ENCODE peak calls at places on chromosomes 12 and 14, in seven cellular contexts. One of them, this sample, is unnamed.

GRCh38 chr14:94306047-94306978 is 13.2 kb upstream of the SERPINA10 start:
- DNase-seq in activated T-cell treated with anti-CD3 and anti-CD28 coated beads for 1 hour: no peak
- DNase-seq in dermis microvascular lymphatic vessel endothelial cell: no peak
- DNase-seq in NCI-H1092 treated with DMSO at 0.1 percent for 48 hours: no peak
- DNase-seq in upper lobe of right lung: no peak
- DNase-seq in caudate nucleus: no peak
- DNase-seq in AG10803: no peak
- DNase-seq in this sample: no peak

GRCh38 chr12:90152897-90153624 is 444.4 kb upstream of the ATP2B1 start:
- DNase-seq in activated T-cell treated with anti-CD3 and anti-CD28 coated beads for 1 hour: no peak
- DNase-seq in upper lobe of right lung: no peak
- DNase-seq in NCI-H1092 treated with DMSO at 0.1 percent for 48 hours: no peak
- DNase-seq in dermis microvascular lymphatic vessel endothelial cell: no peak
- DNase-seq in AG10803: peak; percentile 1
- DNase-seq in caudate nucleus: no peak
- DNase-seq in this sample: no peak

GRCh38 chr12:49515266-49515665 is 23.6 kb upstream of the KCNH3 start:
- DNase-seq in upper lobe of right lung: no peak
- DNase-seq in dermis microvascular lymphatic vessel endothelial cell: peak; percentile 88
- DNase-seq in AG10803: peak; percentile 68
- DNase-seq in activated T-cell treated with anti-CD3 and anti-CD28 coated beads for 1 hour: no peak
- DNase-seq in NCI-H1092 treated with DMSO at 0.1 percent for 48 hours: no peak
- DNase-seq in caudate nucleus: no peak
- DNase-seq in this sample: no peak

GRCh38 chr12:12606793-12607589 is 4.7 kb upstream of the CREBL2 start:
- DNase-seq in upper lobe of right lung: no peak
- DNase-seq in NCI-H1092 treated with DMSO at 0.1 percent for 48 hours: no peak
- DNase-seq in AG10803: peak; percentile 40
- DNase-seq in dermis microvascular lymphatic vessel endothelial cell: no peak
- DNase-seq in caudate nucleus: peak; percentile 27
- DNase-seq in activated T-cell treated with anti-CD3 and anti-CD28 coated beads for 1 hour: no peak
- DNase-seq in this sample: no peak

GRCh38 chr12:128850400-128850799 is 2.9 kb upstream of the GLT1D1 start:
- DNase-seq in caudate nucleus: no peak
- DNase-seq in upper lobe of right lung: no peak
- DNase-seq in activated T-cell treated with anti-CD3 and anti-CD28 coated beads for 1 hour: no peak
- DNase-seq in AG10803: no peak
- DNase-seq in dermis microvascular lymphatic vessel endothelial cell: no peak
- DNase-seq in NCI-H1092 treated with DMSO at 0.1 percent for 48 hours: no peak
- DNase-seq in this sample: no peak

GRCh38 chr12:122834229-122834920 is 882 bp upstream of the HIP1R start:
- DNase-seq in dermis microvascular lymphatic vessel endothelial cell: peak; percentile 76
- DNase-seq in activated T-cell treated with anti-CD3 and anti-CD28 coated beads for 1 hour: no peak
- DNase-seq in upper lobe of right lung: no peak
- DNase-seq in caudate nucleus: peak; percentile 46
- DNase-seq in NCI-H1092 treated with DMSO at 0.1 percent for 48 hours: peak; percentile 54
- DNase-seq in AG10803: peak; percentile 36
- DNase-seq in this sample: peak; percentile 72

GRCh38 chr12:51954465-51955361 is 3.2 kb downstream of the ACVR1B start:
- DNase-seq in caudate nucleus: no peak
- DNase-seq in NCI-H1092 treated with DMSO at 0.1 percent for 48 hours: no peak
- DNase-seq in upper lobe of right lung: no peak
- DNase-seq in activated T-cell treated with anti-CD3 and anti-CD28 coated beads for 1 hour: no peak
- DNase-seq in AG10803: peak; percentile 45
- DNase-seq in dermis microvascular lymphatic vessel endothelial cell: no peak
- DNase-seq in this sample: no peak

GRCh38 chr12:105561981-105562726 is 231.7 kb downstream of the C12orf75 start:
- DNase-seq in AG10803: peak; percentile 91
- DNase-seq in dermis microvascular lymphatic vessel endothelial cell: peak; percentile 55
- DNase-seq in caudate nucleus: no peak
- DNase-seq in activated T-cell treated with anti-CD3 and anti-CD28 coated beads for 1 hour: no peak
- DNase-seq in upper lobe of right lung: no peak
- DNase-seq in NCI-H1092 treated with DMSO at 0.1 percent for 48 hours: peak; percentile 87
- DNase-seq in this sample: peak; percentile 88

GRCh38 chr14:83994020-83994419 is 1535.9 kb upstream of the FLRT2 start:
- DNase-seq in activated T-cell treated with anti-CD3 and anti-CD28 coated beads for 1 hour: no peak
- DNase-seq in upper lobe of right lung: no peak
- DNase-seq in dermis microvascular lymphatic vessel endothelial cell: no peak
- DNase-seq in caudate nucleus: no peak
- DNase-seq in AG10803: no peak
- DNase-seq in NCI-H1092 treated with DMSO at 0.1 percent for 48 hours: no peak
- DNase-seq in this sample: no peak

GRCh38 chr12:93709386-93709785 is 32.2 kb downstream of the CRADD start:
- DNase-seq in activated T-cell treated with anti-CD3 and anti-CD28 coated beads for 1 hour: no peak
- DNase-seq in AG10803: no peak
- DNase-seq in upper lobe of right lung: no peak
- DNase-seq in dermis microvascular lymphatic vessel endothelial cell: no peak
- DNase-seq in caudate nucleus: no peak
- DNase-seq in NCI-H1092 treated with DMSO at 0.1 percent for 48 hours: no peak
- DNase-seq in this sample: no peak